ENCODE peak calls at places on chromosome 16, in four cellular contexts. One of them, this sample, is unnamed. For H3K27me3 and H3K4me1, the result is how much of the 10 kb centered on the place peaks cover.

GRCh38 chr16:85234310-85235235 is 122.3 kb upstream of the CIBAR2 start:
- DNase-seq in mammary epithelial cell: no peak
- DNase-seq in left ventricle myocardium inferior: peak
- DNase-seq in ovary: peak
- DNase-seq in this sample: no peak

GRCh38 chr16:85448557-85449194 is 164.4 kb upstream of the GSE1 start:
- DNase-seq in mammary epithelial cell: no peak
- DNase-seq in left ventricle myocardium inferior: no peak
- DNase-seq in ovary: no peak
- DNase-seq in this sample: no peak

GRCh38 chr16:66254751-66255150 is 111.7 kb upstream of the CDH5 start:
- DNase-seq in mammary epithelial cell: no peak
- DNase-seq in left ventricle myocardium inferior: no peak
- DNase-seq in ovary: no peak
- DNase-seq in this sample: no peak

GRCh38 chr16:85608515-85608885 is 4.6 kb upstream of the GSE1 start:
- DNase-seq in mammary epithelial cell: no peak
- DNase-seq in left ventricle myocardium inferior: no peak
- DNase-seq in ovary: no peak
- DNase-seq in this sample: no peak

GRCh38 chr16:66082424-66082823 is 284.1 kb upstream of the CDH5 start:
- DNase-seq in mammary epithelial cell: no peak
- DNase-seq in left ventricle myocardium inferior: no peak
- DNase-seq in ovary: no peak
- DNase-seq in this sample: no peak

GRCh38 chr16:54933281-54934150 is 2.9 kb downstream of the IRX5 start:
- DNase-seq in mammary epithelial cell: peak
- DNase-seq in left ventricle myocardium inferior: no peak
- DNase-seq in ovary: no peak
- DNase-seq in this sample: peak

GRCh38 chr16:14358697-14359305 is 271.3 kb downstream of the PARN start:
- DNase-seq in mammary epithelial cell: peak
- DNase-seq in left ventricle myocardium inferior: no peak
- DNase-seq in ovary: no peak
- DNase-seq in this sample: peak

GRCh38 chr16:53031323-53031942 is 21.3 kb downstream of the CHD9NB start:
- DNase-seq in mammary epithelial cell: peak
- DNase-seq in left ventricle myocardium inferior: no peak
- DNase-seq in ovary: no peak
- DNase-seq in this sample: no peak

GRCh38 chr16:75266738-75267630 is 15.6 kb upstream of the BCAR1 start:
- DNase-seq in mammary epithelial cell: no peak
- DNase-seq in left ventricle myocardium inferior: no peak
- DNase-seq in ovary: no peak
- DNase-seq in this sample: no peak
- H3K27me3 ChIP-seq in mammary epithelial cell: under half
- H3K27me3 ChIP-seq in left ventricle myocardium inferior: under half
- H3K27me3 ChIP-seq in ovary: under half
- H3K27me3 ChIP-seq in this sample: under half

GRCh38 chr16:89376812-89377445 is 113.4 kb downstream of the ANKRD11 start:
- DNase-seq in mammary epithelial cell: no peak
- DNase-seq in left ventricle myocardium inferior: no peak
- DNase-seq in ovary: no peak
- DNase-seq in this sample: no peak
- H3K4me1 ChIP-seq in mammary epithelial cell: under half
- H3K4me1 ChIP-seq in left ventricle myocardium inferior: half or more
- H3K4me1 ChIP-seq in ovary: under half
- H3K4me1 ChIP-seq in this sample: under half

DNA sequence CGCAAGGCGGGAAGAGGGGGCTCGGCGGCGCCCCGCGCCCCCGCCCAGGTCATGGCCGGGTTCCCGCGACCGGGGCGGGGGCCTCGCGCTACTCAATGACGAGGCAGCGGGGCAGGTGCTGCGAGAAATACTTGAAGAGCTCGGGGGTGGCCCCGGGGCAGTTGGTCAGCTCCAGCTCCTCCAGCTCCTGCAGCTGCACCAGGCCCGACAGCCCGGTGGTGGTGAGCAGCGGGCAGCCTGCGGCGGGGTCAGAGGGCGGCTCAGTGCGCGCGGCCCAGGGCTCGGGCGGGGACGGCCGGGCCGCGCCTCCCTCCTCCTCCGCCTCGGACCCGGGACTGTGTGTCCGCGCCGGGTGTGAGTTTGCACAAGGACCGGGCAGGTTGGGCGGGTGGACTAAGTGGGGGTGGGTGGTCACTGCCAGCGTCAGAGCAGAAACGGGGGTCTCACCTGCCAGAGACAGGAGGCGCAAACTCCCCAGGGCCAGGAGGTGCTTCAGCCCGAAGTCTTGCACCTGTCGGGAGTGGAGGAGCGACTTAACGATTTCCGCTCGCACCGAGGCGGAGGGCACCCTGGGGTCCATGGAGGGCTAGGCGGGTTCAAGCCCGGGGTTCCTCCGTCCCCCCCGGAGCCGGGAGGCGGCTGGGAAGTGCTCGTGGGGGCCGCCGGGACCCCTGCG is 4.1 kb upstream of the WDR24 start:
- DNase-seq in mammary epithelial cell: no peak
- DNase-seq in left ventricle myocardium inferior: no peak
- DNase-seq in ovary: no peak
- DNase-seq in this sample: no peak
- H3K27me3 ChIP-seq in mammary epithelial cell: under half
- H3K27me3 ChIP-seq in left ventricle myocardium inferior: half or more
- H3K27me3 ChIP-seq in ovary: under half
- H3K27me3 ChIP-seq in this sample: half or more

GRCh38 chr16:58125041-58125440 is 4.1 kb downstream of the CFAP20 start:
- DNase-seq in mammary epithelial cell: no peak
- DNase-seq in left ventricle myocardium inferior: no peak
- DNase-seq in ovary: no peak
- DNase-seq in this sample: no peak
- H3K4me1 ChIP-seq in mammary epithelial cell: under half
- H3K4me1 ChIP-seq in left ventricle myocardium inferior: half or more
- H3K4me1 ChIP-seq in ovary: under half
- H3K4me1 ChIP-seq in this sample: under half

GRCh38 chr16:48536600-48537200 is 73.3 kb downstream of the N4BP1 start:
- DNase-seq in mammary epithelial cell: no peak
- DNase-seq in left ventricle myocardium inferior: no peak
- DNase-seq in ovary: no peak
- DNase-seq in this sample: no peak
- H3K27me3 ChIP-seq in mammary epithelial cell: under half
- H3K27me3 ChIP-seq in left ventricle myocardium inferior: under half
- H3K27me3 ChIP-seq in ovary: under half
- H3K27me3 ChIP-seq in this sample: under half

DNA sequence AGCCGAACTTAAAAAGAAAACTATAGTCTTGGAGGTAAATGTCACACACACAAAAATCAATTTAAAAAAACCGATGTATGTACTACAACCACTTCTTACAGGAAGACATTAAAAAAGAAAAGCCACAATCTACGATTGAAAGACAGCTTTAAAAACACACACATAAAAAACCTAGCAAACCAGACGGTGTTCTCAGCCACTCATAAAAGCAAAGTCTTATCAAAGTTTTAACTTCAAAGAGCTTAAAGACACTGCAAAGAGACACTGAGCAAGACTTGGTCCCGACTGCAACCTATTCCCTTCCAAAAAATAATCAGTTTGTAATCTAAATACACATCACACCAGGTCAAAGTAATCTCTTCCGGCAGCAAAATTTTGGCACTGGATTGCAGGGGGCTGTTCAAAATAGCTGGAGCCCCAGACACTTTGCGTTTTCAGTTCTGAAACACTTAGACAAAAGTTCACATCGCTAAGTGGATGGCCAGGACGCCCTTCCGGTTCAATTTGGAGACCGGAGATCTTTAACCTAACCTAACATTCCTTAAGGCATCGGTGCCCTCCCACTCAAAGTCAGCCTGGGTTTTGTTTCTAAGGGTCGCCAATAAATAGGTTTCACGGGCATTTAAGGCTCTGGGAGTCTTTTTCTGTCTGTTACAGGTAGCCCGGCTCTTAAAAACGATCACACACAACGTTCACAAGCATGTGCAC is 2.6 kb downstream of the ZCCHC14 start:
- DNase-seq in mammary epithelial cell: no peak
- DNase-seq in left ventricle myocardium inferior: no peak
- DNase-seq in ovary: no peak
- DNase-seq in this sample: no peak
- H3K4me1 ChIP-seq in mammary epithelial cell: under half
- H3K4me1 ChIP-seq in left ventricle myocardium inferior: half or more
- H3K4me1 ChIP-seq in ovary: under half
- H3K4me1 ChIP-seq in this sample: under half

DNA sequence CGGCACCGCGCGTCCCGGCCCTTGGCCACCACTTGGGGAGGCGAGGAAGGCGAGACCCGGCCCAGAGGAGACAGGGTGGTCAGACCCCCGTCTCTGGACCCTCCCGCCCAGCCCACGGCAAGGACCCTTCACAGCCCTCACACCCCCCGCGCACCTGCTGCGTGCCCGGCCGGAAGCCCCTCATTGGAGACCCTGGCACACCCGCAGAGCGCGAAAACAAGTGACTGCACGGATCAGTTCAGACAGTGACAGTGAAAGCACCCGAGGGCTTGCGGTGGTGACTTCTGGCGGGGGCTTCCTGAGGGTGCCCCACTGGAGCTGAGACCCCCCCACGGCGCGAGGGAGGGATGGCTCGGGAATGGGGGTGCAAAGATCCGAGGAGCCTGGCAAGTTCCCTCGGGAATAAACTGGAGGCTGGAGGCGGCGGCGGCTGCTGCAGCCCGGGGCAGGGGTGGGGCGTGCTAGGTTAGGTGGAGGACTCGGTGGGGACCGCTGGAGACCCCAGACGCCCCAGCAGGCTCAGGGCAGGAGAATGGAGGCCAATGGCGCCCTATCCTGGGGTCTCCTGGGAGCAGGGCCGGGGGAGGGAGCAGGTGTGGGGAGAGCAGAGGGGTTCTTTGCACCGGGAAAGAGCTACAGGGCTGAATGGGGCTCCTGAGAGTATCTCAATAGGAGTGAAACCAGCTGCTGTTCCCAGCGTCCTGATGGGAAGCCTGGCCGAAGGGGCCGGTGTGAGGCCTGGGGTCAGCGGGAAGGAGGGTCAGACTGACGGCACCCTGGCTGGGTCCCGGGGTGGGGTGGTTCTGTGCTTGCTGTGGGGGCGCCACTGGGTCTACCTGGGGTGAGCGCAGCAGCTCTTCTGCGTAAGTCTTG is 824 bp upstream of the FBXL16 start:
- DNase-seq in mammary epithelial cell: no peak
- DNase-seq in left ventricle myocardium inferior: no peak
- DNase-seq in ovary: no peak
- DNase-seq in this sample: no peak
- H3K27me3 ChIP-seq in mammary epithelial cell: under half
- H3K27me3 ChIP-seq in left ventricle myocardium inferior: half or more
- H3K27me3 ChIP-seq in ovary: under half
- H3K27me3 ChIP-seq in this sample: half or more

DNA sequence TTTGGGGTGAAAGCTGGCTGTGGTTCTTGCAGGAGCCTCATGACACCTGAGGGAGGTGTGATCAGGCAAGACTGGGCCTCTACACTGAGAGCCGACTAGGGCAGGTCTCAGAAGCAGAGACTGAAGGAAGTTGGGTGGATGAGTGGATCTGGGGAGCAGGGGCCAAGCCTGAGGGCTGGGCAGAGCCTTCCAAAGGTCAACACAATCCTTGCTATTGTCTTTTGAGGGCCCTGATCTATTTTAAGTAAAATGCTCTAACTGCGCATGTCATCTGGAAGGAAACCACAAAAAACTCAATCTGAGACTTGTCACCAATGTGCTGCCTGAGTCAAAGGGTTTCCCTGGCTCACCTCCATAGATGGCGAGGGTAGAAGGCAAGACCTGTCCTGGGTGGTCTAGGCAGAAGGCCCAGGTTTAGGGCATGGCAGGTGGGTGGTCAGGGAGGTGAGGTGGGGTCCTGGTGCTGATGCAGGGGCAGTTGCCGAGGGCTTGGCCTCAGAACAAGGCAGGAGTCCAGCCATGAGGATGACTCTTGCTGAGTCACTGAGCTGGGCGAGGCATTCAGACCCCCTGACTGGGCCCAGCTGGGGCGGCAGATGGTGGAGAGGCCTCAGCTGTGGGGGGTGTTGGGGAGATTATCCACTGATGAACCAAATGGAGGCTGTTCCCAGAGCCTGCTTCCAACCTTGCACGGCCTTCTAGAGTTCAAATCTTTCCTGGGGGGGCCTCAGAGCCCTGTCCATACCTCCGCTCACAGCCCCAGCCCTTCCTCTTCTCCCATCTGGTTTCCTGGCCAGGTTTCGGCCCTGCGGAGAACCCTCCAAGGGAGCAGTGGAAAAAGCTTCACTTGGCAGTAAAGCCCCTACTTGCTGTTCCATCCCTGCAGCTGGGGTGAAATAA is 5.1 kb downstream of the MVP start:
- DNase-seq in mammary epithelial cell: peak
- DNase-seq in left ventricle myocardium inferior: peak
- DNase-seq in ovary: peak
- DNase-seq in this sample: no peak
- H3K4me1 ChIP-seq in mammary epithelial cell: half or more
- H3K4me1 ChIP-seq in left ventricle myocardium inferior: half or more
- H3K4me1 ChIP-seq in ovary: under half
- H3K4me1 ChIP-seq in this sample: under half